ENCODE peak calls at places on chromosomes 3 and 15, in nine cellular contexts. A is foreskin keratinocyte, T is keratinocyte, G is lower lobe of right lung, Z is cardiac muscle cell, Y is Caco-2, L is right lobe of liver, Q is Karpas-422, B is BE2C. D is an unnamed sample.
A peak's percentile ranks its signal among the peaks of the same experiment; 100 is the strongest.

GRCh38 chr15:68635142-68635541 is 56.3 kb downstream of the CORO2B start:
- DNase-seq in L (no peak), Q (peak; percentile 48), B (peak; percentile 63), Z (no peak), A (no peak), T (no peak), G (no peak), Y (no peak), D (no peak)

GRCh38 chr3:177396707-177397106 is 199.4 kb upstream of the TBL1XR1 start:
- DNase-seq in Z (no peak), A (no peak), T (no peak), Y (no peak), L (no peak), Q (no peak), G (no peak), B (no peak), D (no peak)

GRCh38 chr3:124161453-124161852 is 169.5 kb upstream of the ROPN1 start:
- DNase-seq in Q (no peak), L (no peak), T (no peak), Y (no peak), A (no peak), G (no peak), B (no peak), Z (no peak), D (no peak)

GRCh38 chr3:185200639-185201038 is 47.8 kb upstream of the C3orf70 start:
- DNase-seq in A (peak; percentile 96), Q (no peak), L (no peak), G (no peak), Z (peak; percentile 62), Y (no peak), T (peak; percentile 74), B (no peak), D (no peak)

GRCh38 chr3:194570898-194571297 is 62.3 kb downstream of the TMEM44 start:
- DNase-seq in Z (no peak), A (no peak), Y (no peak), Q (no peak), L (no peak), G (no peak), T (no peak), B (no peak), D (no peak)

GRCh38 chr3:138578141-138578540 is 15.9 kb downstream of the CEP70 start:
- DNase-seq in Y (no peak), B (no peak), Q (peak; percentile 79), A (no peak), G (no peak), L (no peak), T (no peak), Z (no peak), D (no peak)

GRCh38 chr15:101049282-101049681 is 130.1 kb downstream of the LRRK1 start:
- DNase-seq in A (no peak), Z (no peak), Y (no peak), G (no peak), Q (no peak), B (peak; percentile 4), T (no peak), L (peak; percentile 36), D (no peak)

GRCh38 chr3:122245513-122246174 is 62.2 kb downstream of the CASR start:
- DNase-seq in B (no peak), Z (peak; percentile 27), Q (peak; percentile 56), G (no peak), T (no peak), Y (no peak), L (no peak), A (peak; percentile 61), D (no peak)

GRCh38 chr3:183120538-183121215 is 21.4 kb upstream of the MCCC1 start:
- DNase-seq in Q (no peak), Y (no peak), Z (no peak), A (no peak), L (no peak), G (no peak), T (no peak), B (no peak), D (no peak)

GRCh38 chr3:100810671-100811070 is 101.4 kb downstream of the TFG start:
- DNase-seq in Z (peak; percentile 52), Q (no peak), Y (no peak), B (no peak), L (no peak), A (peak; percentile 50), T (no peak), G (no peak), D (no peak)

GRCh38 chr3:177410734-177411133 is 213.5 kb upstream of the TBL1XR1 start:
- DNase-seq in G (no peak), T (no peak), L (no peak), B (peak; percentile 28), Y (no peak), Q (no peak), A (no peak), Z (no peak), D (no peak)

GRCh38 chr3:62922326-62922725 is 47.1 kb upstream of the CADPS start:
- DNase-seq in B (no peak), Z (peak; percentile 1), G (no peak), Q (no peak), T (no peak), A (no peak), Y (no peak), L (no peak), D (no peak)

GRCh38 chr3:153052096-153052460 is 109.9 kb upstream of the RAP2B start:
- DNase-seq in B (no peak), A (peak; percentile 99), L (no peak), Z (peak; percentile 88), Y (no peak), Q (no peak), G (no peak), T (peak; percentile 92), D (no peak)

DNA sequence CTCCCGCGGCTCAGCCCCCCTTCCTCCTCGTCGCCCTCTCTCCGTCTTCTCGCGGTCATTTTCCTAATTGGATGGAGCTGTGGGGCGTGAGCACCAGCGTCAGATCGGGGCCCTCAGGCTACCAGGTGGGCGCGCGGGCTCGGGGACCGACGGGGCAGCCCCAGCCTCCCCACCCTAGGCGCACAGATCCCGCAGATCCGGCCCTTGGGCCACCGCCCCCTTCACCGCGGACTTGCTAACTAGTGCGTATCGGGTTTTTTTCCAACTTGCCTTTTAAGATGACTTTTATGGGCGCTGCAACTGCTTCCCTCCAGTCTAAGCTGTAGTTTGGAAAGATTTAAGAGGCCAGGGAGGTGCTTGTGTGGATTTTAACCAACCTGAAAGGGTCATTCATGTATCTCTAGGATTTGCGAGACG is 1.3 kb downstream of the ZNF710 start:
- DNase-seq in T (no peak), B (peak; percentile 54), Q (peak; percentile 83), A (peak; percentile 54), G (peak; percentile 75), Y (peak; percentile 46), L (peak; percentile 54), Z (peak; percentile 49), D (peak; percentile 23)
- H3K4me1 ChIP-seq in T (peaks cover 54% of the 10 kb centered on the region), B (no peaks in the 10 kb centered on the region), Q (peaks cover 60% of the 10 kb centered on the region), A (peaks cover 30% of the 10 kb centered on the region), G (peaks cover 80% of the 10 kb centered on the region), Y (peaks cover 62% of the 10 kb centered on the region), L (no peaks in the 10 kb centered on the region), Z (peaks cover 23% of the 10 kb centered on the region), D (peaks cover 27% of the 10 kb centered on the region)

GRCh38 chr3:4826237-4827100 is 152.8 kb upstream of the BHLHE40 start:
- DNase-seq in Y (no peak), Z (no peak), Q (no peak), L (peak; percentile 74), A (no peak), T (no peak), B (no peak), G (peak; percentile 72), D (no peak)

GRCh38 chr3:4827767-4828166 is 151.5 kb upstream of the BHLHE40 start:
- DNase-seq in A (no peak), B (no peak), Y (no peak), G (no peak), T (no peak), L (no peak), Z (no peak), Q (no peak), D (no peak)

GRCh38 chr3:4829031-4829394 is 150.2 kb upstream of the BHLHE40 start:
- DNase-seq in T (no peak), Q (no peak), G (no peak), L (no peak), A (peak; percentile 48), Y (no peak), Z (no peak), B (no peak), D (no peak)

GRCh38 chr3:4830586-4830914 is 148.7 kb upstream of the BHLHE40 start:
- DNase-seq in T (no peak), B (no peak), Z (no peak), Y (no peak), A (no peak), G (no peak), L (no peak), Q (no peak), D (no peak)

GRCh38 chr3:4828279-4829030 is 150.8 kb upstream of the BHLHE40 start:
- DNase-seq in T (no peak), L (no peak), A (no peak), Y (no peak), B (no peak), Q (no peak), G (peak; percentile 59), Z (peak; percentile 79), D (no peak)
- H3K4me1 ChIP-seq in T (peaks cover 53% of the 10 kb centered on the region), L (no peaks in the 10 kb centered on the region), A (peaks cover 30% of the 10 kb centered on the region), Y (peaks cover 18% of the 10 kb centered on the region), B (no peaks in the 10 kb centered on the region), Q (peaks cover 16% of the 10 kb centered on the region), G (peaks cover 72% of the 10 kb centered on the region), Z (peaks cover 22% of the 10 kb centered on the region), D (no peaks in the 10 kb centered on the region)

GRCh38 chr15:49439678-49440375 is 16.8 kb downstream of the FGF7 start:
- DNase-seq in T (no peak), Z (no peak), A (no peak), B (no peak), Y (no peak), Q (no peak), L (no peak), G (no peak), D (no peak)

GRCh38 chr15:49436786-49437185 is 13.7 kb downstream of the FGF7 start:
- DNase-seq in B (no peak), Y (no peak), Q (no peak), L (no peak), T (no peak), A (no peak), Z (no peak), G (no peak), D (no peak)

GRCh38 chr15:49438970-49439631 is 16.1 kb downstream of the FGF7 start:
- DNase-seq in Z (peak; percentile 68), A (no peak), T (no peak), Y (no peak), B (no peak), L (peak; percentile 44), Q (peak; percentile 50), G (peak; percentile 65), D (no peak)

GRCh38 chr15:49441816-49442215 is 18.8 kb downstream of the FGF7 start:
- DNase-seq in Z (no peak), A (no peak), Y (no peak), B (no peak), L (no peak), Q (no peak), T (no peak), G (no peak), D (no peak)
- H3K4me1 ChIP-seq in Z (peaks cover 14% of the 10 kb centered on the region), A (no peaks in the 10 kb centered on the region), Y (no peaks in the 10 kb centered on the region), B (no peaks in the 10 kb centered on the region), L (no peaks in the 10 kb centered on the region), Q (peaks cover 6% of the 10 kb centered on the region), T (no peaks in the 10 kb centered on the region), G (peaks cover 15% of the 10 kb centered on the region), D (peaks cover 12% of the 10 kb centered on the region)

DNA sequence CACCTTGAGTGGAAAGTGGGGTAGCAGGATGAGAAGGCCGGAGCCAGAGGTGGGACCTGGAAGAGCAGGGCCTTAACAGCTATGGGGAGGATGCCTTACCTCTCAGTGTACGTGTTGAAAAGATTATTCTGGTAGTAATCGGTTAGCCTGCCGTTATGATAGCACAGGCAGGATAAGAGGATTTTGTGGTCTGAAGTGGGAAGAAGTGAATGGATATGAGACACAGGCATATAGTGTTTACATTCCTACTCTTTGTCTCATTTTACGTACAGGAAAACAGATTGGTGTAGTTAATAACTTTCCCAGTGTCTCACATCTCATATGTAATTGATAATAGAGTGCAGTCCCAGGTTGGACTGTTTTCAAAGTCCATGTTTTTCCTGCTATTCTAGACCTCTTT is 172.3 kb downstream of the KLHL25 start:
- DNase-seq in Z (peak; percentile 51), L (no peak), T (no peak), B (no peak), A (no peak), Y (no peak), G (no peak), Q (no peak), D (no peak)
- H3K4me1 ChIP-seq in Z (peaks cover 64% of the 10 kb centered on the region), L (no peaks in the 10 kb centered on the region), T (peaks cover 41% of the 10 kb centered on the region), B (no peaks in the 10 kb centered on the region), A (no peaks in the 10 kb centered on the region), Y (peaks cover 10% of the 10 kb centered on the region), G (peaks cover 97% of the 10 kb centered on the region), Q (peaks cover 33% of the 10 kb centered on the region), D (peaks cover 14% of the 10 kb centered on the region)

D was measured in HAP-1.